ENCODE peak calls at places on chromosomes 4 and X, in seven cellular contexts. N, V, X, R, J, I and O are unnamed samples.

GRCh38 chrX:97524997-97525396 is 641.3 kb downstream of the RPA4 start:
- DNase-seq in N (no peak), V (peak), X (no peak), R (no peak), J (no peak), I (no peak), O (no peak)

GRCh38 chrX:128759745-128760144 is 707.5 kb upstream of the ACTRT1 start:
- DNase-seq in N (no peak), V (no peak), X (no peak), R (no peak), J (no peak), I (no peak), O (no peak)

GRCh38 chr4:1002131-1002630 is 9.0 kb upstream of the SLC26A1 start:
- DNase-seq in N (no peak), V (peak), X (peak), R (no peak), J (peak), I (no peak), O (no peak)

GRCh38 chrX:66633541-66633940 is 5.3 kb downstream of the EDA2R start:
- DNase-seq in N (no peak), V (no peak), X (no peak), R (no peak), J (no peak), I (no peak), O (no peak)

GRCh38 chr4:37665347-37666009 is 20.7 kb downstream of the RELL1 start:
- DNase-seq in N (no peak), V (no peak), X (no peak), R (no peak), J (no peak), I (no peak), O (no peak)

GRCh38 chr4:23717528-23718248 is 172.2 kb downstream of the PPARGC1A start:
- DNase-seq in N (no peak), V (peak), X (no peak), R (no peak), J (no peak), I (no peak), O (no peak)

GRCh38 chrX:141839856-141840255 is 1.7 kb downstream of the MAGEC3 start:
- DNase-seq in N (no peak), V (no peak), X (no peak), R (no peak), J (no peak), I (no peak), O (no peak)

GRCh38 chr4:8589831-8590545 is 2.6 kb upstream of the CPZ start:
- DNase-seq in N (no peak), V (no peak), X (no peak), R (no peak), J (no peak), I (no peak), O (no peak)

GRCh38 chr4:104022871-104023270 is 303.1 kb upstream of the TACR3 start:
- DNase-seq in N (no peak), V (no peak), X (no peak), R (no peak), J (no peak), I (no peak), O (no peak)

GRCh38 chr4:158710814-158711213 is 12.4 kb downstream of the PPID start:
- DNase-seq in N (no peak), V (peak), X (no peak), R (no peak), J (no peak), I (no peak), O (no peak)

GRCh38 chrX:37943554-37943953 is 62.8 kb upstream of the SYTL5 start:
- DNase-seq in N (no peak), V (no peak), X (no peak), R (no peak), J (no peak), I (no peak), O (no peak)

GRCh38 chr4:74056858-74057562 is 18.5 kb upstream of the CXCL3 start:
- DNase-seq in N (no peak), V (no peak), X (no peak), R (no peak), J (no peak), I (peak), O (no peak)

GRCh38 chr4:127997534-127998388 is 32.6 kb downstream of the ABHD18 start:
- DNase-seq in N (no peak), V (peak), X (no peak), R (no peak), J (no peak), I (no peak), O (no peak)

GRCh38 chr4:88005086-88005485 is 2.3 kb upstream of the PKD2 start:
- DNase-seq in N (no peak), V (no peak), X (no peak), R (no peak), J (peak), I (no peak), O (no peak)

GRCh38 chr4:150828159-150828558 is 186.9 kb downstream of the LRBA start:
- DNase-seq in N (no peak), V (no peak), X (no peak), R (no peak), J (no peak), I (no peak), O (no peak)

GRCh38 chrX:154481911-154482601 is 3.0 kb upstream of the LAGE3 start:
- DNase-seq in N (no peak), V (no peak), X (peak), R (no peak), J (no peak), I (no peak), O (no peak)
- H3K27ac ChIP-seq in N (no peak), V (no peak), X (no peak), R (no peak), J (no peak), I (no peak), O (no peak)

GRCh38 chr4:19286924-19287323 is 964.8 kb upstream of the SLIT2 start:
- DNase-seq in N (no peak), V (no peak), X (no peak), R (no peak), J (no peak), I (no peak), O (no peak)
- H3K27ac ChIP-seq in N (no peak), V (no peak), X (no peak), R (no peak), J (no peak), I (no peak), O (no peak)

DNA sequence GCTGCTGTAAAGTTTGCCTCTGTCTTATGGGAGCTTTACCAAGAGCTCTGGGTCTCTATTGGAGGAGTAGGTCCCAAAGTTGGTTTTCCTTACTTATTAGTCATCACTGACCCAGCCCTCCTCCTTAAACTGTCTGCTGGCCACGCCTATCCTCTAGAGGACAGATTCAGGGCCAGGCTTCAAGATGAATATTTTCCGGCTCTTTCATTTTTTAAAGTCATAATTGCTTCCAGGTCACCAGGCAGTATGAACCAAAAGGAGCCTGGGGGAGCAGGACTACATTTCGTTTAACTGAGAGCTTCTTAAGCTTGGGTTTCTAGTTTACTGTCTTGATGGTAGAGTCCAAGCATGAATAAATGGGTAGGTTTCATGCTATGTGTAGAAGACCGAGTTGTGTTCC is 13.7 kb downstream of the BCORL1 start:
- DNase-seq in N (no peak), V (no peak), X (no peak), R (no peak), J (no peak), I (no peak), O (no peak)
- H3K27ac ChIP-seq in N (no peak), V (no peak), X (no peak), R (no peak), J (no peak), I (no peak), O (no peak)

GRCh38 chrX:28609003-28609402 is 21.8 kb downstream of the IL1RAPL1 start:
- DNase-seq in N (no peak), V (no peak), X (no peak), R (no peak), J (no peak), I (no peak), O (no peak)
- H3K27ac ChIP-seq in N (peak), V (no peak), X (no peak), R (no peak), J (no peak), I (no peak), O (peak)

GRCh38 chr4:59655996-59656395 is 1544.1 kb upstream of the ADGRL3 start:
- DNase-seq in N (no peak), V (peak), X (peak), R (no peak), J (no peak), I (no peak), O (no peak)
- H3K27ac ChIP-seq in N (no peak), V (no peak), X (no peak), R (no peak), J (no peak), I (no peak), O (no peak)

DNA sequence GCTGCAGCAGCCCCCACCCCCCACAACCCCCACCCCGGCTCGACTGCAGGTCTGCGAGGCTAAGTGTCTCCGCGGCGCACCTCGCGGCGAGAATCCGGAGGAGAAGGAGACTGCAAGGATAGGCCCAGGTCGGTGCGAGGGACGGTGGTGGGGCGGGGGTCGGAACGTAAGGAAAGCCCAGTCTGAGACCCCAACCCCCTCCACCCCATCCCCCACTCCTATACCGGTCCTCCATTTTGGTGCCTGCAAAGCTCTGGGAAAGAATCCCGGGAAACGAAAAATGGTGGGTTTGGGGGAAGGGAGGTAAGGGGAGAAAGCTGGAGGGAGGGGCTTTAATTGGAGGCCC is 614 bp downstream of the BEX3 start:
- DNase-seq in N (no peak), V (peak), X (peak), R (peak), J (no peak), I (no peak), O (peak)
- H3K27ac ChIP-seq in N (peak), V (peak), X (no peak), R (peak), J (peak), I (peak), O (peak)

DNA sequence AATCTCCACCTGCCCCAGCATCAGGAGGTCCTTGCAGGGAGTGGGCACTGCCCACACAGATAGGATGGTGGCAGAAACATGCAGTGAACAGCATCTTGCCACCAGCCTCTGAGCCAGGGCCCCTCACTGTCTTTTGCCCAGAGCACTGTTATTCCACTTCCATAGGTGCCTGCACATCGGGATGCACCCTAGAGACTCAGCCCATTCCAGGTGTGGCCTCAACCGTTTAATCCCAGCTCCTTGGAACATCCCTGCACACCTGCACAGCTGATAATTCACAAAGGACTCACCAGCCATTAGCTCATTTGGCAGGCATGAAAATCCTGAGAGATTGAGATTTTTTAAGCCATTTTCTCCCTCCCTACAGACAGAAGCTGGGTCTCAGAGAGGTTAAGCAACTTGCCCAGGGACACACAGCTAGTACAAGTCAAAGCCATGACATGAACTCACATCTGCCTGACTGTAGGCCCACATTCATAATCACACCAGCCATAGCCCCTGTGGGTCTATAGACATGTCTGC is 116.3 kb downstream of the EFNB1 start:
- DNase-seq in N (no peak), V (no peak), X (no peak), R (no peak), J (no peak), I (no peak), O (no peak)
- H3K27ac ChIP-seq in N (no peak), V (no peak), X (no peak), R (no peak), J (no peak), I (no peak), O (no peak)

GRCh38 chr4:53854991-53855885 is 209.2 kb downstream of the CHIC2 start:
- DNase-seq in N (no peak), V (no peak), X (no peak), R (no peak), J (no peak), I (no peak), O (no peak)
- H3K27ac ChIP-seq in N (peak), V (no peak), X (no peak), R (no peak), J (no peak), I (no peak), O (no peak)